ENCODE peak calls at places on chromosomes 13 and 19, in five cellular contexts. P is activated naive CD4-positive, alpha-beta T cell; W is stimulated activated CD4-positive, alpha-beta T cell treated with anti-CD3 and anti-CD28 coated beads, Interleukin-15, amount 100 ng/mL, for 1 hour; B is foreskin fibroblast; J is Peyer's patch. I is an unnamed sample.

GRCh38 chr13:99322297-99323103 is 15.3 kb upstream of the GPR183 start:
- DNase-seq in P (no peak), W (no peak), B (peak), J (no peak), I (no peak)

GRCh38 chr13:66224644-66225043 is 1005.5 kb downstream of the PCDH9 start:
- DNase-seq in P (no peak), W (no peak), B (no peak), J (no peak), I (no peak)

GRCh38 chr13:26460652-26461051 is 96.8 kb upstream of the WASF3 start:
- DNase-seq in P (no peak), W (no peak), B (peak), J (no peak), I (no peak)

GRCh38 chr19:15297416-15298224 is 34.7 kb downstream of the BRD4 start:
- DNase-seq in P (no peak), W (no peak), B (peak), J (no peak), I (no peak)

GRCh38 chr19:2113436-2114211 is 16.9 kb downstream of the IZUMO4 start:
- DNase-seq in P (no peak), W (no peak), B (peak), J (no peak), I (no peak)

GRCh38 chr13:37168151-37168550 is 62.7 kb upstream of the CSNK1A1L start:
- DNase-seq in P (no peak), W (no peak), B (no peak), J (no peak), I (no peak)

GRCh38 chr19:11005521-11005920 is 44.7 kb downstream of the SMARCA4 start:
- DNase-seq in P (no peak), W (no peak), B (no peak), J (no peak), I (no peak)

GRCh38 chr19:5973867-5974635 is 3.9 kb downstream of the RANBP3 start:
- DNase-seq in P (no peak), W (no peak), B (peak), J (no peak), I (no peak)

GRCh38 chr19:5166262-5166661 is 174.3 kb downstream of the PTPRS start:
- DNase-seq in P (no peak), W (no peak), B (peak), J (no peak), I (no peak)

GRCh38 chr19:54002495-54003315 is 11.3 kb downstream of the CACNG6 start:
- DNase-seq in P (no peak), W (no peak), B (no peak), J (no peak), I (no peak)

GRCh38 chr19:9323557-9323918 is 441 bp upstream of the ZNF559 start:
- DNase-seq in P (no peak), W (no peak), B (peak), J (peak), I (peak)

GRCh38 chr13:74110053-74110452 is 24.2 kb downstream of the KLF12 start:
- DNase-seq in P (no peak), W (no peak), B (no peak), J (no peak), I (no peak)

I was measured in GOT3.